ENCODE peak calls at places on chromosome 20, in nine cellular contexts. A, I, T, Q, S, Y, G, H and D are unnamed samples.

GRCh38 chr20:12171927-12172581 is 254.4 kb downstream of the BTBD3 start:
- DNase-seq in H (no peak), Y (no peak), G (no peak), Q (peak; percentile 41), I (no peak), A (peak; percentile 18), T (peak; percentile 84), S (no peak), D (no peak)

GRCh38 chr20:9331707-9332435 is 182.5 kb upstream of the LAMP5 start:
- DNase-seq in S (no peak), H (no peak), T (no peak), Y (no peak), I (no peak), G (no peak), Q (no peak), A (no peak), D (no peak)

GRCh38 chr20:4111440-4112411 is 96.4 kb upstream of the RNF24 start:
- DNase-seq in Y (no peak), T (no peak), S (no peak), A (no peak), H (no peak), Q (no peak), I (no peak), G (no peak), D (no peak)

GRCh38 chr20:8749101-8749500 is 319.8 kb upstream of the PLCB4 start:
- DNase-seq in A (no peak), Y (no peak), I (no peak), T (peak; percentile 21), H (no peak), G (no peak), S (no peak), Q (no peak), D (no peak)

GRCh38 chr20:55555075-55555650 is 450.2 kb downstream of the CBLN4 start:
- DNase-seq in Q (no peak), S (no peak), I (no peak), Y (no peak), G (no peak), A (no peak), T (no peak), H (peak; percentile 40), D (no peak)

GRCh38 chr20:35144694-35145093 is 2.4 kb downstream of the EDEM2 start:
- DNase-seq in Q (no peak), Y (peak; percentile 67), I (no peak), T (no peak), A (peak; percentile 19), G (no peak), H (no peak), S (peak; percentile 75), D (no peak)

GRCh38 chr20:1764136-1765033 is 106.8 kb upstream of the SIRPG start:
- DNase-seq in H (peak; percentile 68), G (peak; percentile 78), A (peak; percentile 78), T (peak; percentile 86), S (peak; percentile 87), Y (peak; percentile 91), Q (peak; percentile 69), I (peak; percentile 71), D (no peak)

GRCh38 chr20:56766528-56766927 is 137.4 kb downstream of the TFAP2C start:
- DNase-seq in G (no peak), S (no peak), Q (no peak), H (no peak), Y (no peak), A (no peak), I (no peak), T (no peak), D (no peak)

GRCh38 chr20:25579081-25579770 is 6.1 kb downstream of the NINL start:
- DNase-seq in H (peak; percentile 30), G (no peak), I (no peak), T (no peak), Y (no peak), S (peak; percentile 54), Q (no peak), A (no peak), D (no peak)

GRCh38 chr20:49351775-49352174 is 73.9 kb upstream of the ZNFX1 start:
- DNase-seq in G (no peak), S (no peak), I (no peak), Y (no peak), T (no peak), Q (no peak), A (no peak), H (no peak), D (no peak)

GRCh38 chr20:58571341-58571941 is 56.2 kb upstream of the APCDD1L start:
- DNase-seq in Y (no peak), I (no peak), A (no peak), H (no peak), G (no peak), Q (no peak), T (no peak), S (no peak), D (no peak)

GRCh38 chr20:63974402-63975200 is 4.8 kb downstream of the SAMD10 start:
- DNase-seq in A (no peak), Q (peak; percentile 44), I (peak; percentile 64), T (peak; percentile 74), Y (peak; percentile 53), G (no peak), S (no peak), H (peak; percentile 15), D (no peak)

GRCh38 chr20:63025534-63026331 is 19.0 kb upstream of the BHLHE23 start:
- DNase-seq in Y (no peak), A (no peak), G (no peak), S (peak; percentile 74), T (peak; percentile 7), H (peak; percentile 20), Q (no peak), I (no peak), D (no peak)

GRCh38 chr20:44083220-44083933 is 103.6 kb downstream of the JPH2 start:
- DNase-seq in T (peak; percentile 58), I (no peak), Q (no peak), Y (no peak), S (no peak), A (no peak), G (peak; percentile 29), H (no peak), D (no peak)

GRCh38 chr20:24998631-24999445 is 6.3 kb upstream of the APMAP start:
- DNase-seq in Y (no peak), I (no peak), A (no peak), H (peak; percentile 2), T (peak; percentile 4), G (no peak), Q (no peak), S (peak; percentile 35), D (no peak)

GRCh38 chr20:51022227-51022802 is 592 bp downstream of the KCNG1 start:
- DNase-seq in S (no peak), Q (no peak), H (no peak), I (no peak), G (no peak), A (no peak), Y (no peak), T (no peak), D (no peak)

GRCh38 chr20:51019598-51020592 is 3.0 kb downstream of the KCNG1 start:
- DNase-seq in H (no peak), S (peak; percentile 33), I (no peak), A (no peak), T (no peak), Q (no peak), Y (no peak), G (no peak), D (no peak)

GRCh38 chr20:51021067-51022025 is 1.6 kb downstream of the KCNG1 start:
- DNase-seq in A (no peak), I (no peak), H (no peak), Y (no peak), G (no peak), Q (no peak), S (no peak), T (peak; percentile 61), D (no peak)

GRCh38 chr20:51022803-51023616 is at the start of gene KCNG1:
- DNase-seq in Y (peak; percentile 77), Q (peak; percentile 70), S (peak; percentile 85), A (peak; percentile 72), H (no peak), G (peak; percentile 49), T (peak; percentile 75), I (peak; percentile 68), D (no peak)

GRCh38 chr20:51020657-51021056 is 2.2 kb downstream of the KCNG1 start:
- DNase-seq in G (no peak), Y (no peak), A (no peak), S (no peak), Q (no peak), H (no peak), T (no peak), I (no peak), D (no peak)
- H3K27me3 ChIP-seq in G (no peaks in the 10 kb centered on the region), Y (peaks cover 5% of the 10 kb centered on the region), A (no peaks in the 10 kb centered on the region), S (peaks cover 61% of the 10 kb centered on the region), Q (no peaks in the 10 kb centered on the region), H (no peaks in the 10 kb centered on the region), T (peaks cover 2% of the 10 kb centered on the region), I (peaks cover 5% of the 10 kb centered on the region), D (peaks cover 6% of the 10 kb centered on the region)

DNA sequence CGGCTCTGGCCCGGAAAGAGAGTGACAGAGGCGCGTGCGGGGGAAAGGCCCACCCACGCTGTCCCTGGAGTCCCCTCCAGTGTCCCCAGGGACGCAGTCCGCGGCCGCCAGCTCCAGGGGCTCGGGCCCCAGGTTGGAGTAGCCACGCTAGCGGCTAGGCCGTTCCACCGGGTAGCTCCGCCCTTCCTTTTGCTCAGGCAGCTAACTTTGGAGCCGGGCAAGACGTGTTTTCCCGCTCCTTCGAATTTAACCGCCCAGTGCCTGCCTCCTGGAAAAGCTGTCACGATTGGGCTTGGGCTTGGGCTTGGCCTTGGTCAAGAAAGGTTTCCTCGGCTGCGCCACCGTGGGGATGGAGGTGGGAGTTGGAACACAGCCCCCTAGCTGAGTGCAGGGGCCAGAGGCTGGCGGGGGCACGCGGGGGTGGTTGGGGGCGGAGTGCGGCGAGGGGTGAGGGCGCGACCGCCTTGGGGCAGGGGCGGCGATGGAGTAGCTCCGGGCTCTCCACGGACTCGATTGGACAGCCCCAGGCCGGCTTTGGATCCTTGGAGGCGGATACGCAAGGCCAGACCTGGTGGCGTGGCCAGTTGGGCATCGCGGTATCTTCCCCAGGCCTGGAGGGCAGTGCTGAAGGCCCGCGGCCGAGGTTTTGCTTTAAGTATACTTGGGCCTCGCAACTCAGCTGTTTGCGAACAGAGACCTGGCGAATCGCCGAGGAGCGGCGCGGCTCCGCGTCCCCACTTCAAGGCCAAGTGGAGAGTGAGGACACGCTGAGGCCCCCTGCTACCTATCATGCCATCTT is 4.5 kb downstream of the LINC00237 start:
- DNase-seq in S (peak; percentile 81), I (no peak), H (no peak), T (no peak), G (no peak), Q (no peak), A (peak; percentile 20), Y (no peak), D (peak; percentile 70)
- H3K27ac ChIP-seq in S (no peak overlapping the region), I (peak overlapping the region; percentile 40), H (no peak overlapping the region), T (no peak overlapping the region), G (no peak overlapping the region), Q (no peak overlapping the region), A (no peak overlapping the region), Y (peak overlapping the region; percentile 11), D (no peak overlapping the region)

GRCh38 chr20:32460231-32460630 is 102.1 kb downstream of the ASXL1 start:
- DNase-seq in S (no peak), H (no peak), I (no peak), A (no peak), Y (no peak), G (no peak), T (no peak), Q (no peak), D (no peak)
- TF ChIP-seq POLR2A in S (no peak), H (no peak), I (no peak), A (no peak), Y (no peak), G (no peak), T (no peak), Q (no peak), D (no peak)

DNA sequence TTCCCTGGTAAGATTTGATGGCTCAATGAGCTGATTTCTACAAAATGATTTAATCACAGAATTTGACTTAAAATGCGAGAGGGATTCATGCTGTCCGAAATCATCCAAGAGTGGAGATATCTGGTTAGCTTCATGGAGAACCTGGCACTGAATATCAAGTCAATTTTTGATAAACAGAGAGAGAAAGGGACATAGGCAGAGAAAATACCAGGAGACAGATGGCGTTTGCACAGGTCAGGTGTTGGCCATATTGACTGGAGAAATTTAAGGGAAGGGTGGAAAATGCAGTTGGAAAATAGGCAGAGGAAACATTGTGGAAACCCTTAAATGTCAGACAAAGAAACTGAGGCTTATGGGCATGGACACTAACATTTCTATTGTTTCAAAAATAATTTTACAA is 47.0 kb downstream of the BCAS1 start:
- DNase-seq in S (no peak), Y (no peak), H (no peak), T (no peak), G (no peak), A (no peak), I (no peak), Q (no peak), D (no peak)
- H3K27me3 ChIP-seq in S (no peaks in the 10 kb centered on the region), Y (no peaks in the 10 kb centered on the region), H (no peaks in the 10 kb centered on the region), T (peaks cover 2% of the 10 kb centered on the region), G (peaks cover 6% of the 10 kb centered on the region), A (no peaks in the 10 kb centered on the region), I (no peaks in the 10 kb centered on the region), Q (no peaks in the 10 kb centered on the region), D (no peaks in the 10 kb centered on the region)